ENCODE peak calls at places on chromosomes 4 and X, in six cellular contexts. D is NCI-H524 treated with DMSO at 0.1 percent for 48 hours; N is activated T-helper 9 cell treated with anti-CD3 and anti-CD28 coated beads, Interleukin-2, amount 50 U/mL, for 16 hours; L is caudate nucleus; I is WERI-Rb-1; M is RPMI7951. G is an unnamed sample.

GRCh38 chrX:47697171-47697570 is 38.2 kb upstream of the UXT start:
- DNase-seq in M (no peak), I (no peak), N (no peak), L (no peak), D (no peak), G (no peak)

GRCh38 chrX:115487608-115488007 is 73.4 kb upstream of the PLS3 start:
- DNase-seq in D (peak), L (no peak), N (no peak), I (no peak), M (no peak), G (no peak)

GRCh38 chr4:26320159-26320452 is 708 bp upstream of the RBPJ start:
- DNase-seq in I (no peak), N (peak), L (no peak), M (no peak), D (no peak), G (no peak)

GRCh38 chr4:141501395-141501794 is 135.0 kb upstream of the IL15 start:
- DNase-seq in N (no peak), I (no peak), M (no peak), L (no peak), D (no peak), G (no peak)

GRCh38 chrX:103453655-103454054 is 65.6 kb downstream of the RAB40A start:
- DNase-seq in D (no peak), M (peak), N (no peak), I (no peak), L (no peak), G (no peak)

GRCh38 chr4:79597266-79597665 is 189.2 kb upstream of the GK2 start:
- DNase-seq in D (no peak), I (no peak), L (no peak), M (peak), N (no peak), G (no peak)

GRCh38 chr4:184850431-184851199 is 24.8 kb upstream of the ACSL1 start:
- DNase-seq in D (no peak), I (no peak), N (no peak), M (no peak), L (no peak), G (no peak)

GRCh38 chr4:40255722-40256281 is 59.0 kb downstream of the RHOH start:
- DNase-seq in N (no peak), L (no peak), I (no peak), D (no peak), M (peak), G (no peak)

GRCh38 chr4:52750819-52751348 is 341 bp downstream of the ERVMER34-1 start:
- DNase-seq in M (no peak), L (no peak), D (no peak), N (no peak), I (no peak), G (no peak)

GRCh38 chrX:143683486-143683885 is 37.1 kb downstream of the SPANXN2 start:
- DNase-seq in I (no peak), L (no peak), M (no peak), D (no peak), N (no peak), G (no peak)

GRCh38 chr4:41432889-41433288 is 105.1 kb upstream of the LIMCH1 start:
- DNase-seq in N (no peak), L (no peak), M (peak), D (no peak), I (no peak), G (no peak)

GRCh38 chr4:105022811-105023667 is 123.6 kb upstream of the TET2 start:
- DNase-seq in M (peak), D (no peak), N (no peak), L (no peak), I (no peak), G (no peak)

GRCh38 chr4:80615099-80615498 is 279.6 kb downstream of the CFAP299 start:
- DNase-seq in I (no peak), M (no peak), N (no peak), D (no peak), L (no peak), G (no peak)

GRCh38 chr4:14848210-14848609 is 154.1 kb upstream of the CPEB2 start:
- DNase-seq in N (no peak), M (no peak), I (no peak), L (no peak), D (no peak), G (no peak)

GRCh38 chr4:54318904-54319303 is 89.8 kb downstream of the PDGFRA start:
- DNase-seq in I (no peak), M (peak), N (no peak), L (no peak), D (no peak), G (peak)

GRCh38 chr4:6422105-6422504 is 50.3 kb downstream of the PPP2R2C start:
- DNase-seq in M (no peak), I (no peak), D (no peak), N (no peak), L (no peak), G (no peak)

GRCh38 chr4:110503588-110504435 is 27.9 kb downstream of the ENPEP start:
- DNase-seq in D (no peak), M (peak), L (no peak), I (no peak), N (no peak), G (no peak)

GRCh38 chrX:42748067-42748850 is 29.7 kb downstream of the PPP1R2C start:
- DNase-seq in N (no peak), M (no peak), I (no peak), D (no peak), L (no peak), G (no peak)

GRCh38 chr4:184732126-184732525 is 1.8 kb downstream of the CENPU start:
- DNase-seq in M (peak), I (no peak), N (no peak), L (no peak), D (no peak), G (no peak)

GRCh38 chr4:77697860-77698599 is 92.4 kb downstream of the CXCL13 start:
- DNase-seq in D (peak), N (no peak), I (peak), M (peak), L (peak), G (no peak)

GRCh38 chrX:39439910-39440733 is 638.9 kb downstream of the MID1IP1 start:
- DNase-seq in L (no peak), N (no peak), M (no peak), D (no peak), I (peak), G (no peak)

GRCh38 chrX:33339219-33339618 is 127.9 kb upstream of the DMD start:
- DNase-seq in L (no peak), D (no peak), I (no peak), N (no peak), M (no peak), G (no peak)

GRCh38 chr4:108396900-108397299 is 223.5 kb upstream of the RPL34 start:
- DNase-seq in I (no peak), M (peak), D (no peak), L (no peak), N (no peak), G (no peak)

GRCh38 chrX:101257448-101258259 is 33.5 kb downstream of the TAF7L start:
- DNase-seq in L (no peak), N (no peak), M (peak), D (no peak), I (no peak), G (no peak)

GRCh38 chrX:133232331-133232730 is 14.2 kb upstream of the TFDP3 start:
- DNase-seq in L (no peak), N (no peak), M (no peak), D (no peak), I (no peak), G (no peak)